ENCODE peak calls at places on chromosomes 13 and 19, in six cellular contexts. R is naive thymus-derived CD4-positive, alpha-beta T cell; U is mammary epithelial cell; J is IMR-90; Z is CD8-positive, alpha-beta T cell; B is DND-41. K is an unnamed sample. For H3K4me1, the result is how much of the 10 kb centered on the place peaks cover.

GRCh38 chr13:49464621-49465325 is 20.7 kb downstream of the SETDB2 start:
- DNase-seq in U (no peak), R (no peak), Z (no peak), J (peak), B (no peak), K (no peak)

GRCh38 chr13:82688400-82688999 is 1193.8 kb downstream of the SLITRK1 start:
- DNase-seq in Z (no peak), R (no peak), J (peak), U (peak), B (no peak), K (peak)

GRCh38 chr13:114140909-114141255 is 8.5 kb upstream of the RASA3 start:
- DNase-seq in J (no peak), B (no peak), R (peak), Z (peak), U (no peak), K (peak)

GRCh38 chr13:20359335-20359734 is 127.2 kb upstream of the GJB6 start:
- DNase-seq in U (peak), J (peak), Z (no peak), B (no peak), R (no peak), K (no peak)

GRCh38 chr13:40586886-40587285 is 79.6 kb downstream of the FOXO1 start:
- DNase-seq in U (no peak), Z (no peak), B (no peak), J (no peak), R (no peak), K (no peak)

GRCh38 chr13:51040431-51040830 is 70.6 kb downstream of the C13orf42 start:
- DNase-seq in R (no peak), J (no peak), B (no peak), U (no peak), Z (no peak), K (no peak)

GRCh38 chr13:40809471-40809870 is 20.1 kb downstream of the SLC25A15 start:
- DNase-seq in B (no peak), U (no peak), J (no peak), R (no peak), Z (no peak), K (no peak)

GRCh38 chr19:33302974-33303790 is 848 bp upstream of the CEBPA start:
- DNase-seq in B (no peak), Z (no peak), U (peak), R (no peak), J (peak), K (peak)

GRCh38 chr19:29678484-29679106 is 13.3 kb downstream of the PLEKHF1 start:
- DNase-seq in B (no peak), J (no peak), U (no peak), Z (no peak), R (no peak), K (no peak)

GRCh38 chr19:1767464-1767933 is 14.2 kb downstream of the ONECUT3 start:
- DNase-seq in B (peak), U (no peak), R (peak), Z (peak), J (no peak), K (peak)

GRCh38 chr19:1219786-1220451 is 14.3 kb downstream of the STK11 start:
- DNase-seq in Z (no peak), R (no peak), U (no peak), B (no peak), J (no peak), K (no peak)

GRCh38 chr19:7903244-7904073 is at the start of gene MAP2K7:
- DNase-seq in B (peak), Z (peak), R (peak), J (peak), U (peak), K (peak)

GRCh38 chr19:11195169-11195568 is 2.2 kb downstream of the KANK2 start:
- DNase-seq in R (no peak), B (no peak), Z (no peak), U (no peak), J (peak), K (no peak)

GRCh38 chr13:20901668-20902437 is 693 bp downstream of the XPO4 start:
- DNase-seq in B (peak), R (peak), U (peak), Z (peak), J (peak), K (peak)

GRCh38 chr19:10468133-10468532 is 35.0 kb downstream of the KEAP1 start:
- DNase-seq in J (no peak), Z (no peak), B (no peak), R (no peak), U (no peak), K (no peak)

GRCh38 chr13:54226866-54227265 is 1198.3 kb downstream of the OLFM4 start:
- DNase-seq in U (no peak), B (no peak), R (no peak), J (no peak), Z (no peak), K (no peak)

GRCh38 chr13:79749985-79750551 is 269.1 kb downstream of the NDFIP2 start:
- DNase-seq in J (peak), Z (no peak), U (peak), R (no peak), B (no peak), K (no peak)

GRCh38 chr19:29785955-29786589 is 25.7 kb upstream of the CCNE1 start:
- DNase-seq in U (no peak), R (no peak), Z (no peak), J (no peak), B (peak), K (no peak)

GRCh38 chr13:29569253-29570057 is 26.0 kb downstream of the SLC7A1 start:
- DNase-seq in Z (no peak), U (no peak), B (no peak), J (no peak), R (no peak), K (no peak)

GRCh38 chr19:50300051-50300450 is 29.1 kb downstream of the KCNC3 start:
- DNase-seq in R (no peak), U (no peak), B (no peak), J (peak), Z (no peak), K (no peak)

GRCh38 chr19:2274937-2275535 is 6.9 kb downstream of the PEAK3 start:
- DNase-seq in J (peak), B (peak), Z (peak), R (peak), U (peak), K (peak)

GRCh38 chr19:2087621-2088100 is 8.5 kb downstream of the MOB3A start:
- DNase-seq in R (peak), Z (no peak), U (no peak), B (peak), J (no peak), K (peak)

GRCh38 chr19:51698296-51698695 is 5.2 kb downstream of the SPACA6 start:
- DNase-seq in U (no peak), Z (no peak), R (no peak), B (no peak), J (peak), K (no peak)

DNA sequence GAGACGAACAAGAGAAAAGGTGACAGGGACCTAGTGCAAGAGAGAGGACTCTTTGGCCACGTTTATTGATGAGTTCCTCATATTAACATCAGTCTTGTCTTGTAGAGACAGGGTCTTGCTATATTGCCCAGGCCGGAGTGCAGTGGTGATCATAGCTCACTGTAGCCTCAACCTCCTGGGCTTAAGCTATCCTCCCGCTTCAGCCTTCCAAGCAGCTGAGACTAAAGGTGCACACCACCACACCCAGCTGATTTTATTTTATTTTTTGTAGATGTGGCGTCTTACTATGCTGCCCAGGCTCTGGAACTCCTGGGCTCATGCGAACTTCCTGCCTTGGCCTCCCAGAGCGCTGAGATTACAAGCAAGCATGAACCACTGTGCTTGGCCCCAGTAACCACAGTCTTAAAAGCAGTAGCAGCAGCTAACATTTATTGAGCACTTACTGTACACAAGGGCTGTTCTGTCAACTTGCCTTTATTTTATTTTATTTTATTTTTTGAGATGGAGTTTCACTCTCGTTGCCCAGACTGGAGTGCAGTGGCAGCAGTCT is 1.1 kb upstream of the SH2D3A start:
- DNase-seq in U (no peak), R (peak), B (no peak), Z (peak), J (no peak), K (no peak)
- H3K4me3 ChIP-seq in U (no peak), R (peak), B (no peak), Z (peak), J (no peak), K (peak)

GRCh38 chr19:15213715-15214381 is 13.1 kb upstream of the NOTCH3 start:
- DNase-seq in R (no peak), Z (no peak), U (no peak), B (no peak), J (no peak), K (no peak)

GRCh38 chr19:15212682-15213081 is 11.9 kb upstream of the NOTCH3 start:
- DNase-seq in J (no peak), R (no peak), U (no peak), Z (no peak), B (no peak), K (no peak)

GRCh38 chr19:15210323-15210774 is 9.6 kb upstream of the NOTCH3 start:
- DNase-seq in B (no peak), U (peak), R (no peak), Z (no peak), J (peak), K (no peak)
- H3K27ac ChIP-seq in B (no peak), U (no peak), R (no peak), Z (no peak), J (no peak), K (no peak)

GRCh38 chr19:41325640-41325946 is 15.6 kb downstream of the CCDC97 start:
- DNase-seq in B (no peak), Z (no peak), J (no peak), R (no peak), U (no peak), K (no peak)
- H3K4me1 ChIP-seq in B (under half), Z (half or more), J (half or more), R (under half), U (half or more), K (under half)

GRCh38 chr19:41861098-41861768 is 1.2 kb downstream of the RPS19 start:
- DNase-seq in B (no peak), U (no peak), J (no peak), Z (no peak), R (no peak), K (no peak)
- H3K4me3 ChIP-seq in B (peak), U (peak), J (peak), Z (peak), R (peak), K (peak)

DNA sequence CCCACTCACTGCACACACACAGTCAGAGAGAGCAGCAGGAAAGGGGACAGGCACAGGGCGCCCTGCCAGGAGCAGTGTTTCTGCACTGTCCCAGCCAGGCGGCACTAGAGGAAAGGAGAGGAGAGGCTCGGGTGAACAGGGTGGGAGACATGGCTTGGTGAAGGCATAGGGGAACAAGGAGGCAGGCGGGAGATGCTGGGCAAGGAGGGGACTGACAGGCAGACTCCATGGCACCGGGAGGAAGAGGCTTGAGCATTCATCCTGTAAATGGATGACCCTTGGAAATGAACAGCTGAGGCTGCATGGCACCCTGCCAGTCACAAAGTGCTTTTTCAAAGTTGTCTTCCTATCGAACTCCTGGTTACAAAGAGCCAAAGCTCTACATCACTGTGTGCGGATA is 22.5 kb downstream of the MED26 start:
- DNase-seq in Z (no peak), R (no peak), B (no peak), J (no peak), U (no peak), K (no peak)
- H3K27ac ChIP-seq in Z (no peak), R (no peak), B (no peak), J (no peak), U (no peak), K (no peak)

K was measured in CD4-positive, alpha-beta memory T cell.